ENCODE peak calls at places on chromosomes 16 and 17, in seven cellular contexts. A, L, W, Q, J, C and R are unnamed samples. For H3K4me1, the result is how much of the 10 kb centered on the place peaks cover.

GRCh38 chr17:74780443-74781238 is 4.5 kb upstream of the NAT9 start:
- DNase-seq in A (peak), L (no peak), W (no peak), Q (no peak), J (no peak), C (no peak), R (no peak)

GRCh38 chr17:42266918-42267766 is 9.0 kb downstream of the STAT5B start:
- DNase-seq in A (no peak), L (no peak), W (no peak), Q (no peak), J (no peak), C (peak), R (no peak)

GRCh38 chr16:50622643-50623369 is 58.3 kb downstream of the SNX20 start:
- DNase-seq in A (no peak), L (peak), W (no peak), Q (no peak), J (no peak), C (no peak), R (no peak)

GRCh38 chr17:44942456-44942855 is 5.1 kb downstream of the KIF18B start:
- DNase-seq in A (no peak), L (no peak), W (no peak), Q (no peak), J (no peak), C (no peak), R (no peak)

GRCh38 chr16:56910654-56911539 is 21.0 kb upstream of the HERPUD1 start:
- DNase-seq in A (peak), L (peak), W (peak), Q (no peak), J (no peak), C (peak), R (no peak)

GRCh38 chr16:50310308-50311133 is 44.2 kb downstream of the ADCY7 start:
- DNase-seq in A (no peak), L (no peak), W (peak), Q (no peak), J (no peak), C (no peak), R (no peak)

GRCh38 chr16:79297805-79298204 is 302.7 kb downstream of the MAF start:
- DNase-seq in A (no peak), L (no peak), W (no peak), Q (no peak), J (no peak), C (no peak), R (no peak)

GRCh38 chr16:79008036-79008868 is 592.3 kb downstream of the MAF start:
- DNase-seq in A (no peak), L (no peak), W (no peak), Q (no peak), J (no peak), C (no peak), R (no peak)

GRCh38 chr16:5207001-5207523 is 109.5 kb upstream of the EEF2KMT start:
- DNase-seq in A (no peak), L (no peak), W (no peak), Q (no peak), J (no peak), C (no peak), R (no peak)

GRCh38 chr17:6019959-6020358 is 50.2 kb upstream of the WSCD1 start:
- DNase-seq in A (no peak), L (no peak), W (no peak), Q (no peak), J (no peak), C (no peak), R (no peak)

GRCh38 chr16:11748023-11748403 is 5.4 kb upstream of the TXNDC11 start:
- DNase-seq in A (no peak), L (no peak), W (no peak), Q (no peak), J (no peak), C (no peak), R (no peak)

GRCh38 chr16:24834459-24835335 is 11.1 kb upstream of the SLC5A11 start:
- DNase-seq in A (peak), L (no peak), W (no peak), Q (no peak), J (no peak), C (peak), R (no peak)

GRCh38 chr17:57143919-57144318 is 58.9 kb downstream of the AKAP1 start:
- DNase-seq in A (no peak), L (no peak), W (no peak), Q (no peak), J (no peak), C (no peak), R (no peak)

GRCh38 chr16:29030086-29030840 is 45.4 kb downstream of the LAT start:
- DNase-seq in A (no peak), L (no peak), W (peak), Q (no peak), J (no peak), C (no peak), R (no peak)

GRCh38 chr16:85682516-85682915 is 6.2 kb downstream of the GINS2 start:
- DNase-seq in A (no peak), L (no peak), W (no peak), Q (no peak), J (no peak), C (no peak), R (no peak)

GRCh38 chr16:57204675-57205074 is 18.5 kb downstream of the RSPRY1 start:
- DNase-seq in A (no peak), L (no peak), W (no peak), Q (no peak), J (no peak), C (no peak), R (no peak)

GRCh38 chr17:38600906-38601305 is 4.8 kb downstream of the SRCIN1 start:
- DNase-seq in A (no peak), L (no peak), W (no peak), Q (no peak), J (no peak), C (no peak), R (no peak)

GRCh38 chr17:75983501-75984181 is 4.6 kb downstream of the TEN1 start:
- DNase-seq in A (no peak), L (no peak), W (peak), Q (no peak), J (no peak), C (peak), R (peak)

GRCh38 chr17:78359216-78359935 is 501 bp downstream of the SOCS3 start:
- DNase-seq in A (no peak), L (peak), W (no peak), Q (peak), J (no peak), C (peak), R (peak)

GRCh38 chr17:4582691-4583090 is 1.6 kb upstream of the SMTNL2 start:
- DNase-seq in A (no peak), L (peak), W (no peak), Q (no peak), J (no peak), C (no peak), R (no peak)

GRCh38 chr16:7746971-7747370 is 414.3 kb downstream of the RBFOX1 start:
- DNase-seq in A (no peak), L (no peak), W (no peak), Q (no peak), J (no peak), C (no peak), R (no peak)

GRCh38 chr17:74123866-74124265 is 79.6 kb upstream of the RPL38 start:
- DNase-seq in A (no peak), L (no peak), W (no peak), Q (no peak), J (no peak), C (no peak), R (no peak)

GRCh38 chr17:560379-560935 is 154.2 kb downstream of the VPS53 start:
- DNase-seq in A (no peak), L (no peak), W (no peak), Q (no peak), J (no peak), C (peak), R (no peak)

GRCh38 chr16:67170948-67171649 is 761 bp downstream of the NOL3 start:
- DNase-seq in A (no peak), L (peak), W (no peak), Q (no peak), J (no peak), C (peak), R (no peak)
- H3K4me1 ChIP-seq in A (under half), L (under half), W (under half), Q (under half), J (half or more), C (under half), R (half or more)

GRCh38 chr17:64259922-64260321 is 3.1 kb downstream of the TEX2 start:
- DNase-seq in A (no peak), L (no peak), W (no peak), Q (no peak), J (no peak), C (peak), R (no peak)

GRCh38 chr17:64254755-64255154 is 8.3 kb downstream of the TEX2 start:
- DNase-seq in A (no peak), L (no peak), W (no peak), Q (no peak), J (no peak), C (no peak), R (no peak)

GRCh38 chr17:64259436-64259835 is 3.6 kb downstream of the TEX2 start:
- DNase-seq in A (no peak), L (no peak), W (no peak), Q (no peak), J (no peak), C (no peak), R (no peak)

GRCh38 chr17:64255764-64256163 is 7.3 kb downstream of the TEX2 start:
- DNase-seq in A (no peak), L (no peak), W (no peak), Q (no peak), J (no peak), C (no peak), R (no peak)

GRCh38 chr17:64256913-64257807 is 5.9 kb downstream of the TEX2 start:
- DNase-seq in A (no peak), L (no peak), W (no peak), Q (no peak), J (no peak), C (peak), R (no peak)
- H3K4me1 ChIP-seq in A (under half), L (under half), W (under half), Q (under half), J (under half), C (under half), R (under half)

DNA sequence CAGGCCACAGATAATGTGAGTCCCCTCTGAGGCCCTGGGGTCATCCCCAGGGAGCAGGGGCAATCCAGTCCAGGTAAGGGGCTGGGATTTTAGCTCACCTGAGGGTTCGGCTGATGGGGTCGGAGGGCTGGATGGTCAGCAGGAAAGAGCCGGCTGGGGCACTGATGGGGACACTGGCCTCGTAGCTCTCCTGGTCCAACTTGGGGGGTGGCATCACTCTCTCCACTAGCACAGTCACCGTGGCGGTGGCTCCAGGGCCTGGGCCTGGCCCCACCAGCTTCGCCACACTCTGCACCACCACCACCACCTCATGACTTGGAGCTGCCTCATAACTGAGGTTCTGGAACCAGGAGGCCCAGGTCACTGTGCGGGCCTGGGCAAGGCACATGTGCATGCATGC is 6.9 kb downstream of the CDH16 start:
- DNase-seq in A (no peak), L (no peak), W (no peak), Q (no peak), J (no peak), C (no peak), R (no peak)
- H3K4me1 ChIP-seq in A (under half), L (under half), W (under half), Q (under half), J (under half), C (under half), R (under half)

DNA sequence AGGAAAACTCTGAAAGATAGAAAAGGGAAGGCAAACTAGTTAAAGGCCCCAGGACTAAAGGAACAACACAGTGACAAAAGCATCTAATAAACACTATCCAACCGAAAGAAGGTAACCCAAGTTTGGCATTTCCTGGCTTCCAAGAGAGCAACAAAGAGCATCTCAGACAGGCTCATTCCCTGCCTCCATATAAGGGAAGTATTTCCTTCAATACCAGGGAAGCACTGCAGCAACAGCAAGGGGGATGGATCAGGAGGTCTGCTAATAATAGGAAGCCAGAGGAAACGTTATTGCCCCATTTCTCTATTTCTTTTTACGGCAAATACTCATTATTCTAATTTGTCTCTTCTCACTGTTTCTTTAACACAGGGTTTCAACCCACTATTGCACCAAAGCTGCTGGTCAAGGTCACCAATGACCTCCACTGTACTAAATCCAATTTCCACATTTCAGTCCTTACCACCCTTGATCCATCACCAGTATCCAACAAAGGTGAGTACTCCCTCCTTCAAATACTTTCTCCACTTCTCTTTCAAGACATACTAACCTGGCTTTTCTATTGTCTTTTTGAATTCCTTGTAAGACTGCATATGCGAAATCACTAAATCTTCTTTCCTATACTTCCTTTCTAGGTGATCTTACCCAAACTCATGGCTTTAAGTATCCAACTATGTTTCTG is 86.1 kb downstream of the KANSL1 start:
- DNase-seq in A (no peak), L (no peak), W (no peak), Q (no peak), J (no peak), C (no peak), R (no peak)
- H3K4me1 ChIP-seq in A (under half), L (under half), W (under half), Q (half or more), J (half or more), C (under half), R (under half)

GRCh38 chr16:70747703-70748631 is 53.0 kb downstream of the VAC14 start:
- DNase-seq in A (no peak), L (peak), W (no peak), Q (no peak), J (no peak), C (peak), R (peak)

GRCh38 chr16:70746040-70746707 is 54.8 kb downstream of the VAC14 start:
- DNase-seq in A (no peak), L (peak), W (peak), Q (no peak), J (no peak), C (peak), R (peak)

GRCh38 chr16:70749006-70749678 is 51.8 kb downstream of the VAC14 start:
- DNase-seq in A (no peak), L (peak), W (no peak), Q (no peak), J (no peak), C (no peak), R (peak)

GRCh38 chr16:70745536-70746025 is 55.4 kb downstream of the VAC14 start:
- DNase-seq in A (no peak), L (no peak), W (no peak), Q (no peak), J (no peak), C (no peak), R (no peak)

GRCh38 chr16:70746708-70747424 is 54.1 kb downstream of the VAC14 start:
- DNase-seq in A (peak), L (peak), W (peak), Q (peak), J (no peak), C (peak), R (peak)
- H3K4me1 ChIP-seq in A (under half), L (under half), W (under half), Q (under half), J (half or more), C (half or more), R (under half)

GRCh38 chr17:7841622-7842379 is 7.8 kb downstream of the KDM6B start:
- DNase-seq in A (peak), L (peak), W (peak), Q (no peak), J (peak), C (peak), R (peak)

GRCh38 chr17:7842380-7842949 is 8.4 kb downstream of the KDM6B start:
- DNase-seq in A (peak), L (peak), W (peak), Q (peak), J (no peak), C (peak), R (peak)

GRCh38 chr17:7840875-7841274 is 6.9 kb downstream of the KDM6B start:
- DNase-seq in A (no peak), L (no peak), W (no peak), Q (no peak), J (no peak), C (no peak), R (no peak)

GRCh38 chr17:7840441-7840840 is 6.4 kb downstream of the KDM6B start:
- DNase-seq in A (no peak), L (no peak), W (no peak), Q (no peak), J (no peak), C (no peak), R (no peak)

DNA sequence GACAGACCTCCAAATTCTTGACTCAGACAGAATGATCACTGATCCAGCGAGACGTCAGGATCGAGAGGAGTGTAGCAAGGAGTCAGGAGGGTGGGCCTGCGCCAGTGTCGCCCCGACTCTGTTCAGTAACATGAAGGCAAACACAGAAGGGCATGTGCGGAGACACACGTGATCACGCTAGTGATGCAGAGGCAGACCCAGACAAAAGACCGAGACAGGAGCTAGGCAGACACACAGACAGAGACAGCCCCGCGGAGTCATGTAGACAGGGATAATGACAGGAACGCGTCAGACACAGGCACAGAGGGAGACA is 7.2 kb downstream of the KDM6B start:
- DNase-seq in A (no peak), L (no peak), W (no peak), Q (peak), J (no peak), C (no peak), R (no peak)
- H3K4me1 ChIP-seq in A (under half), L (under half), W (under half), Q (under half), J (half or more), C (under half), R (under half)